ENCODE peak calls at places on chromosomes 5 and 9, in six cellular contexts. One of them, this sample, is unnamed.
A peak's percentile ranks its signal among the peaks of the same experiment; 100 is the strongest.

GRCh38 chr5:126456217-126456616 is 33.0 kb downstream of the GRAMD2B start:
- DNase-seq in K562: no peak
- DNase-seq in SK-N-SH: no peak
- DNase-seq in GM12878: no peak
- DNase-seq in H1: no peak
- DNase-seq in HepG2: no peak
- DNase-seq in this sample: no peak

GRCh38 chr5:81835813-81836458 is 85.0 kb upstream of the SSBP2 start:
- DNase-seq in K562: no peak
- DNase-seq in SK-N-SH: peak; percentile 50
- DNase-seq in GM12878: no peak
- DNase-seq in H1: no peak
- DNase-seq in HepG2: no peak
- DNase-seq in this sample: no peak

GRCh38 chr5:11904270-11904906 is at the start of gene CTNND2:
- DNase-seq in K562: no peak
- DNase-seq in SK-N-SH: peak; percentile 72
- DNase-seq in GM12878: no peak
- DNase-seq in H1: peak; percentile 62
- DNase-seq in HepG2: no peak
- DNase-seq in this sample: peak; percentile 9

GRCh38 chr9:20593551-20593950 is 28.7 kb downstream of the MLLT3 start:
- DNase-seq in K562: no peak
- DNase-seq in SK-N-SH: no peak
- DNase-seq in GM12878: no peak
- DNase-seq in H1: no peak
- DNase-seq in HepG2: no peak
- DNase-seq in this sample: no peak

GRCh38 chr5:1219768-1220100 is 5.4 kb upstream of the SLC6A18 start:
- DNase-seq in K562: no peak
- DNase-seq in SK-N-SH: no peak
- DNase-seq in GM12878: no peak
- DNase-seq in H1: no peak
- DNase-seq in HepG2: no peak
- DNase-seq in this sample: no peak

GRCh38 chr5:142837274-142837673 is 67.1 kb downstream of the ARHGAP26 start:
- DNase-seq in K562: no peak
- DNase-seq in SK-N-SH: no peak
- DNase-seq in GM12878: no peak
- DNase-seq in H1: no peak
- DNase-seq in HepG2: no peak
- DNase-seq in this sample: no peak

GRCh38 chr5:150333400-150333799 is 24.1 kb upstream of the TCOF1 start:
- DNase-seq in K562: no peak
- DNase-seq in SK-N-SH: no peak
- DNase-seq in GM12878: no peak
- DNase-seq in H1: no peak
- DNase-seq in HepG2: no peak
- DNase-seq in this sample: no peak

GRCh38 chr5:97078958-97079357 is 63.5 kb downstream of the LIX1 start:
- DNase-seq in K562: no peak
- DNase-seq in SK-N-SH: no peak
- DNase-seq in GM12878: no peak
- DNase-seq in H1: no peak
- DNase-seq in HepG2: no peak
- DNase-seq in this sample: no peak

GRCh38 chr9:99171225-99172128 is 50.3 kb downstream of the ALG2 start:
- DNase-seq in K562: no peak
- DNase-seq in SK-N-SH: no peak
- DNase-seq in GM12878: no peak
- DNase-seq in H1: no peak
- DNase-seq in HepG2: no peak
- DNase-seq in this sample: no peak

DNA sequence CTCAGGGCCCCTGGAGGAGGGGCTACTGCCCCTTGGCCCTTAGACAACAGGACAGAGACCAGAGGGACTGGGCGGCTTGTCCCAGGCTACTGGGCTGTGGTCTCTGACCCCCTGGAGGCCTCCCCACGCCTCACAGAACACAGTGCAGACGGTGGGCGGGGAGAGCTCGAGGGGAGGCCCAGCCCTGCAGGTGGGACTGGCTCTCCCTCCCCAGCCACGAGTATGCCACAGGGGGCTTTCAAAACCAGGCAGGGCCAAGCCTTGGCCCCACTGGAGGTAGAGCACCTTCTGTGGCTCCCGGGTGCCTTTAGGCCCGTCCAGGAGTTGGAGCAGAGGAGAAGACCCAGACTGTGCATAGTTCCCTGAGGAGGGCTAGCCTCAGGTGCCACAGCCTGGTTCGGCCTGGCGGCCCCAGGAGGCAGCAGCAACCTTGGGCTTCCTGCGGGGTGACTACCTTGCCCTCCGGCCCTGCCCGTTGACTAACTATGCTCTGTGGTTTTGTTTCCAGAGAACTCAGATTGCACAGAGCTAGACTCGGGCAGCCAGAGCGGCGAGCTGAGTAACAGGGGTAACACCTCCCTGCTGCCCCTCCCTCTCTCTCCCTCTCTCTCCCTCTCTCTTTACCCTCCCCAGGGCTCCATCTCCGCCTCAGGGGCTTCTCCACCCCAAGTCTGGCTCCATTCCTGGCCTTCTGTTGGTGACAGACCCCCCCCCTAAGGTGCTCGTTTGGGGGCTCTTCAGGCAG is 15.5 kb downstream of the CARD19 start:
- DNase-seq in K562: no peak
- DNase-seq in SK-N-SH: no peak
- DNase-seq in GM12878: no peak
- DNase-seq in H1: no peak
- DNase-seq in HepG2: peak; percentile 39
- DNase-seq in this sample: no peak
- TF ChIP-seq CHD2 in K562: no peak
- TF ChIP-seq CHD2 in SK-N-SH: no peak
- TF ChIP-seq CHD2 in GM12878: no peak
- TF ChIP-seq CHD2 in H1: no peak
- TF ChIP-seq CHD2 in HepG2: no peak
- TF ChIP-seq CHD2 in this sample: no peak

DNA sequence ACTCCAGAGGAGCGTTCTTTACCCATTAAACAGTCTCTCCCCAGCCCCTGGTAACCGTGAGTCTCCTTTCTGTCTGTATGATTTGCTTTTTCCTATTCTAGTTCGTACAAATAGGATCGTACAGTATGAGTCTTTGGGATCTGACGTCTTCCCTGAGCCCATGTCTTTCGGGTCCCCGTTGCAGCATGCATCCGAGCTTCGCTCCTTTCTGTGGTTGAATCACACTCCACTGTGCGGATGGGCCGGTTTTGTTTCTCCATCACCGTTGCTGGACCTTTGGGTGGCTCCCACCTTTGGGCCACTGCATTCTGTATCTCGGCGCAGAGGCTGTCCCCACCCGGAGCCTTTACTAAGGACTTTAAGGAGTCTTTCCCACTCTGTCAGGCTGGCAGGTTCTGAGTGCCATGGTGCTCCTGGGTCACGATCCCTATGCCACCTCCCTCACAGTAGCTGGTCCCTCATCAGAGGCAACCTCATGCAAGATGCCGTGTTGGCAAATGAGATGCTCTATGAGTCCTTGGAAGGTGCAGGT is 145.7 kb upstream of the COL5A1 start:
- DNase-seq in K562: no peak
- DNase-seq in SK-N-SH: no peak
- DNase-seq in GM12878: no peak
- DNase-seq in H1: no peak
- DNase-seq in HepG2: no peak
- DNase-seq in this sample: no peak
- TF ChIP-seq CHD2 in K562: no peak
- TF ChIP-seq CHD2 in SK-N-SH: no peak
- TF ChIP-seq CHD2 in GM12878: no peak
- TF ChIP-seq CHD2 in H1: no peak
- TF ChIP-seq CHD2 in HepG2: no peak
- TF ChIP-seq CHD2 in this sample: no peak

GRCh38 chr9:125440411-125440810 is 178.8 kb downstream of the GAPVD1 start:
- DNase-seq in K562: no peak
- DNase-seq in SK-N-SH: peak; percentile 61
- DNase-seq in GM12878: no peak
- DNase-seq in H1: no peak
- DNase-seq in HepG2: no peak
- DNase-seq in this sample: no peak
- TF ChIP-seq CHD2 in K562: no peak
- TF ChIP-seq CHD2 in SK-N-SH: no peak
- TF ChIP-seq CHD2 in GM12878: no peak
- TF ChIP-seq CHD2 in H1: no peak
- TF ChIP-seq CHD2 in HepG2: no peak
- TF ChIP-seq CHD2 in this sample: no peak

GRCh38 chr9:127137640-127138360 is 15.4 kb upstream of the ANGPTL2 start:
- DNase-seq in K562: no peak
- DNase-seq in SK-N-SH: no peak
- DNase-seq in GM12878: no peak
- DNase-seq in H1: no peak
- DNase-seq in HepG2: no peak
- DNase-seq in this sample: no peak
- TF ChIP-seq CHD2 in K562: no peak
- TF ChIP-seq CHD2 in SK-N-SH: no peak
- TF ChIP-seq CHD2 in GM12878: no peak
- TF ChIP-seq CHD2 in H1: no peak
- TF ChIP-seq CHD2 in HepG2: no peak
- TF ChIP-seq CHD2 in this sample: no peak

GRCh38 chr5:116763987-116764866 is 189.6 kb upstream of the SEMA6A start:
- DNase-seq in K562: no peak
- DNase-seq in SK-N-SH: no peak
- DNase-seq in GM12878: peak; percentile 98
- DNase-seq in H1: no peak
- DNase-seq in HepG2: no peak
- DNase-seq in this sample: no peak

GRCh38 chr5:116764941-116765340 is 190.3 kb upstream of the SEMA6A start:
- DNase-seq in K562: no peak
- DNase-seq in SK-N-SH: no peak
- DNase-seq in GM12878: peak; percentile 59
- DNase-seq in H1: no peak
- DNase-seq in HepG2: no peak
- DNase-seq in this sample: no peak

GRCh38 chr5:116765441-116765840 is 190.8 kb upstream of the SEMA6A start:
- DNase-seq in K562: no peak
- DNase-seq in SK-N-SH: no peak
- DNase-seq in GM12878: no peak
- DNase-seq in H1: no peak
- DNase-seq in HepG2: peak; percentile 83
- DNase-seq in this sample: no peak

GRCh38 chr5:116769470-116769869 is 194.8 kb upstream of the SEMA6A start:
- DNase-seq in K562: no peak
- DNase-seq in SK-N-SH: no peak
- DNase-seq in GM12878: no peak
- DNase-seq in H1: no peak
- DNase-seq in HepG2: peak; percentile 73
- DNase-seq in this sample: no peak

DNA sequence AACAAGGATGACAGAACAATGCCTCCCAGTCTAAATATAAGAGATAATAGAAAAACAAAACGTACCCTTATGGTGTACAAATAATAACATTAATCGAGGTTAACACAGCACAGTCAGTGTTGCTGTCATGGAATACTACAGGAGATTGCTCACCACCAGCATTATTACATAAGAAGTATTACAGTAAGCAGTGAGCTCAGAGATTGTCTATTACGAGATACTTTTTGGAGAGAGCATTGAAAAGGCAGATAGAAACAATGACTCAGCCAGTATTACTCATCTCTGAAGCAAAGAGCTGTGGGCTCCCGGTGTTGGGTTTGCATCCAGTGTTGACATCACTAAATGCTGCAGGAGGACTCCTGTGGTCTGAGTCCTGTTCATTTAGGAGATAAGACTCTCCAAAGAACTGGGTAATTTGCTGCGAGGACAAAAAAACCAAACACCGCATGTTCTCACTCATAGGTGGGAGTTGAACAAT is 191.9 kb upstream of the SEMA6A start:
- DNase-seq in K562: no peak
- DNase-seq in SK-N-SH: no peak
- DNase-seq in GM12878: peak; percentile 70
- DNase-seq in H1: no peak
- DNase-seq in HepG2: peak; percentile 86
- DNase-seq in this sample: peak; percentile 67
- TF ChIP-seq CHD2 in K562: no peak
- TF ChIP-seq CHD2 in SK-N-SH: no peak
- TF ChIP-seq CHD2 in GM12878: no peak
- TF ChIP-seq CHD2 in H1: no peak
- TF ChIP-seq CHD2 in HepG2: no peak
- TF ChIP-seq CHD2 in this sample: no peak

GRCh38 chr9:68861436-68861835 is 152.5 kb downstream of the PRKACG start:
- DNase-seq in K562: no peak
- DNase-seq in SK-N-SH: no peak
- DNase-seq in GM12878: no peak
- DNase-seq in H1: no peak
- DNase-seq in HepG2: no peak
- DNase-seq in this sample: no peak
- TF ChIP-seq CHD2 in K562: no peak
- TF ChIP-seq CHD2 in SK-N-SH: no peak
- TF ChIP-seq CHD2 in GM12878: no peak
- TF ChIP-seq CHD2 in H1: no peak
- TF ChIP-seq CHD2 in HepG2: no peak
- TF ChIP-seq CHD2 in this sample: no peak

GRCh38 chr9:90641868-90642558 is 611 bp downstream of the DIRAS2 start:
- DNase-seq in K562: no peak
- DNase-seq in SK-N-SH: no peak
- DNase-seq in GM12878: no peak
- DNase-seq in H1: no peak
- DNase-seq in HepG2: no peak
- DNase-seq in this sample: no peak
- TF ChIP-seq CHD2 in K562: no peak
- TF ChIP-seq CHD2 in SK-N-SH: no peak
- TF ChIP-seq CHD2 in GM12878: no peak
- TF ChIP-seq CHD2 in H1: no peak
- TF ChIP-seq CHD2 in HepG2: no peak
- TF ChIP-seq CHD2 in this sample: no peak